ENCODE peak calls at places on chromosomes 4 and X, in four cellular contexts. H is GM20000, K is body of pancreas, B is fibroblast of the aortic adventitia. W is an unnamed sample.

GRCh38 chr4:20028694-20029093 is 223.0 kb upstream of the SLIT2 start:
- DNase-seq in H (no peak), K (no peak), B (peak; percentile 65), W (peak; percentile 24)

GRCh38 chr4:152045781-152046571 is 285.2 kb upstream of the GATB start:
- DNase-seq in H (peak; percentile 67), K (peak; percentile 58), B (no peak), W (no peak)

GRCh38 chrX:49972313-49972712 is 49.9 kb downstream of the CLCN5 start:
- DNase-seq in H (no peak), K (no peak), B (peak; percentile 50), W (no peak)

GRCh38 chr4:8745036-8745827 is 126.4 kb downstream of the HMX1 start:
- DNase-seq in H (no peak), K (no peak), B (no peak), W (no peak)

GRCh38 chr4:38034986-38035882 is 75.0 kb downstream of the PTTG2 start:
- DNase-seq in H (peak; percentile 69), K (peak; percentile 52), B (peak; percentile 84), W (peak; percentile 68)

GRCh38 chrX:68375803-68376202 is 57.5 kb downstream of the OPHN1 start:
- DNase-seq in H (no peak), K (no peak), B (no peak), W (no peak)

GRCh38 chrX:123230798-123231197 is 46.7 kb downstream of the GRIA3 start:
- DNase-seq in H (no peak), K (no peak), B (no peak), W (no peak)

GRCh38 chrX:17812763-17813162 is 48.3 kb downstream of the RAI2 start:
- DNase-seq in H (no peak), K (no peak), B (peak; percentile 49), W (no peak)

GRCh38 chr4:123463869-123464268 is 67.3 kb downstream of the SPRY1 start:
- DNase-seq in H (no peak), K (no peak), B (no peak), W (no peak)

GRCh38 chr4:48913346-48913745 is 6.8 kb upstream of the OCIAD2 start:
- DNase-seq in H (no peak), K (no peak), B (peak; percentile 91), W (peak; percentile 84)

GRCh38 chrX:136823175-136823574 is 42.4 kb upstream of the ARHGEF6 start:
- DNase-seq in H (no peak), K (no peak), B (peak; percentile 18), W (peak; percentile 31)

GRCh38 chrX:50971390-50971789 is 60.9 kb downstream of the BMP15 start:
- DNase-seq in H (no peak), K (no peak), B (peak; percentile 2), W (no peak)

GRCh38 chr4:10866691-10867090 is 182.1 kb upstream of the CLNK start:
- DNase-seq in H (no peak), K (no peak), B (no peak), W (no peak)

GRCh38 chr4:151933122-151933827 is 172.5 kb upstream of the GATB start:
- DNase-seq in H (no peak), K (no peak), B (peak; percentile 27), W (no peak)

GRCh38 chr4:100340534-100341364 is 150.5 kb upstream of the DDIT4L start:
- DNase-seq in H (no peak), K (no peak), B (peak; percentile 50), W (peak; percentile 66)

GRCh38 chr4:173410106-173410505 is 11.2 kb upstream of the SCRG1 start:
- DNase-seq in H (no peak), K (no peak), B (no peak), W (no peak)

GRCh38 chr4:135186002-135186401 is 984.4 kb upstream of the PABPC4L start:
- DNase-seq in H (no peak), K (no peak), B (no peak), W (no peak)

GRCh38 chrX:124208675-124209074 is 123.8 kb upstream of the TEX13D start:
- DNase-seq in H (no peak), K (no peak), B (no peak), W (no peak)

GRCh38 chr4:185932491-185932890 is 120.5 kb upstream of the SORBS2 start:
- DNase-seq in H (no peak), K (no peak), B (peak; percentile 69), W (no peak)

GRCh38 chr4:185405296-185405999 is 8.8 kb downstream of the ANKRD37 start:
- DNase-seq in H (no peak), K (no peak), B (no peak), W (no peak)

GRCh38 chrX:46588263-46588662 is 14.7 kb downstream of the CHST7 start:
- DNase-seq in H (no peak), K (peak; percentile 21), B (peak; percentile 83), W (peak; percentile 49)

GRCh38 chrX:50107470-50107869 is 93.3 kb downstream of the AKAP4 start:
- DNase-seq in H (no peak), K (no peak), B (peak; percentile 39), W (no peak)

GRCh38 chrX:142977128-142977914 is 48.4 kb upstream of the SPANXN4 start:
- DNase-seq in H (peak; percentile 26), K (no peak), B (no peak), W (no peak)

GRCh38 chrX:12946838-12947544 is 27.9 kb upstream of the TMSB4X start:
- DNase-seq in H (peak; percentile 46), K (peak; percentile 72), B (peak; percentile 97), W (peak; percentile 76)

GRCh38 chr4:121696140-121696640 is 590 bp downstream of the ANXA5 start:
- DNase-seq in H (peak; percentile 39), K (peak; percentile 75), B (peak; percentile 91), W (peak; percentile 82)

GRCh38 chrX:125507119-125507518 is 187.4 kb downstream of the TEX13C start:
- DNase-seq in H (no peak), K (no peak), B (peak; percentile 2), W (no peak)

GRCh38 chr4:55029321-55029720 is 96.1 kb downstream of the KDR start:
- DNase-seq in H (no peak), K (no peak), B (no peak), W (no peak)

GRCh38 chr4:169152899-169153298 is 117.9 kb downstream of the SH3RF1 start:
- DNase-seq in H (no peak), K (no peak), B (no peak), W (no peak)
- TF ChIP-seq CTCF in H (no peak), K (no peak), B (peak; percentile 20), W (peak; percentile 60)

DNA sequence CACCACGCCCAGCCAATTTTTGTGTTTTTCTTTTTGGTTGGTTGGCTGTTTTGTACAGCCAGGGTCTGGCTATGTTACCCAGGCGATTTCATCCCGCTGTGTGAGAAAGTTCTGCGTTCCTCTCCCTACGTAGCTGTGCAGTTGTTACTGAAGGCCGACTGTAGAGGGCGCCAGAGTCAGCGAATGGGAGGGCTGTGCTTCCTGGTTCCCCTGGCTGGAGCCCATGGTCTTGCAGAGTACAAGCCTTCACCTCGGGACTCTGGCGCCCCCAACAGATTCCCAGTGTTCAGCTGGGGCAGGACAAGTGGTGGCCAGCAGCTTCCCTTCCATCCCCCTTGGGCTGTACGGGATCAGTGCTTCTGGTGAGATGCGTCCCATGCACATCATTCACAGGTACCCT is 5.6 kb upstream of the CT45A1 start:
- DNase-seq in H (peak; percentile 17), K (no peak), B (no peak), W (no peak)
- TF ChIP-seq CTCF in H (peak; percentile 28), K (no peak), B (no peak), W (peak; percentile 52)

GRCh38 chr4:78667337-78667736 is 108.8 kb upstream of the BMP2K start:
- DNase-seq in H (no peak), K (no peak), B (no peak), W (no peak)

GRCh38 chr4:78666830-78667258 is 109.3 kb upstream of the BMP2K start:
- DNase-seq in H (no peak), K (no peak), B (no peak), W (no peak)

GRCh38 chr4:78671812-78672440 is 104.2 kb upstream of the BMP2K start:
- DNase-seq in H (no peak), K (no peak), B (no peak), W (no peak)

GRCh38 chr4:78667764-78668163 is 108.4 kb upstream of the BMP2K start:
- DNase-seq in H (peak; percentile 44), K (no peak), B (no peak), W (no peak)

DNA sequence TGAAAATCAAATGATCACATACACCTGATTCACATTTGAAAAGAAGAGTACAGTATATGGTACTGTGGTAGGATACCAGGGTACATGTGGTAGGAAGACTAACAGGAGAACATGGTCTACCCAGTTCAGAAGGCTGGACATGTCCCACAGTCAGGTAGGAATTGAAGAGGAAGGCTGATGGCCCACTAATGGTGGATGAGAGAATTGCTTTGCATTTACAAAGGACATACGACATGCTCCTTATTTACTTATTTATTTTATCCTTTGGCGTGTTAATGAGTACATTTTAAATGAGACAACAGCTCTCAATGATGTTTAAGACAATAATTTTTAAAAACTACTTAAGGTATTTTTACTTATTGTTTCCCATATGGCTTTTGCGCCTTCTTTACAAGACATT is 106.7 kb upstream of the BMP2K start:
- DNase-seq in H (no peak), K (no peak), B (no peak), W (no peak)
- TF ChIP-seq CTCF in H (peak; percentile 9), K (peak; percentile 10), B (peak; percentile 25), W (peak; percentile 48)

GRCh38 chrX:86171366-86171765 is 23.1 kb downstream of the DACH2 start:
- DNase-seq in H (no peak), K (peak; percentile 19), B (peak; percentile 2), W (peak; percentile 30)
- TF ChIP-seq CTCF in H (peak; percentile 36), K (no peak), B (peak; percentile 29), W (peak; percentile 67)

GRCh38 chrX:16671005-16671404 is 21.0 kb downstream of the S100G start:
- DNase-seq in H (no peak), K (no peak), B (peak; percentile 79), W (no peak)
- TF ChIP-seq CTCF in H (no peak), K (no peak), B (peak; percentile 34), W (peak; percentile 64)

GRCh38 chrX:71147496-71148277 is 3.0 kb downstream of the NLGN3 start:
- DNase-seq in H (peak; percentile 17), K (no peak), B (no peak), W (no peak)
- TF ChIP-seq CTCF in H (no peak), K (no peak), B (no peak), W (no peak)

GRCh38 chr4:24809376-24809775 is 14.0 kb downstream of the SOD3 start:
- DNase-seq in H (no peak), K (no peak), B (no peak), W (no peak)
- TF ChIP-seq CTCF in H (no peak), K (no peak), B (no peak), W (peak; percentile 33)

W was measured in HFFc6.